ENCODE peak calls at places on chromosomes 3 and 15, in eight cellular contexts. X, W, U, A, Z, V, K and B are unnamed samples.

GRCh38 chr3:58161435-58162398 is 49.1 kb downstream of the DNASE1L3 start:
- DNase-seq in K (peak), U (peak), X (no peak), Z (peak), V (no peak), W (peak), A (peak), B (peak)

GRCh38 chr15:63369296-63369695 is 12.3 kb downstream of the CA12 start:
- DNase-seq in A (no peak), W (no peak), U (no peak), X (no peak), Z (no peak), K (no peak), V (no peak), B (no peak)

GRCh38 chr3:153051427-153052095 is 110.5 kb upstream of the RAP2B start:
- DNase-seq in K (peak), U (peak), V (no peak), A (no peak), W (peak), Z (peak), X (no peak), B (no peak)

GRCh38 chr3:94036909-94037507 is 8.6 kb upstream of the STX19 start:
- DNase-seq in Z (peak), W (no peak), X (no peak), V (no peak), U (peak), A (peak), K (peak), B (no peak)

GRCh38 chr15:53461677-53462076 is 297.8 kb downstream of the WDR72 start:
- DNase-seq in A (no peak), Z (no peak), V (no peak), X (no peak), U (no peak), K (no peak), W (no peak), B (no peak)

GRCh38 chr3:44001072-44001471 is 240.6 kb upstream of the TOPAZ1 start:
- DNase-seq in K (no peak), W (no peak), V (no peak), A (no peak), Z (peak), U (peak), X (no peak), B (no peak)

GRCh38 chr3:43794776-43795175 is 104.0 kb downstream of the ABHD5 start:
- DNase-seq in K (no peak), W (no peak), Z (peak), U (peak), X (no peak), A (peak), V (no peak), B (no peak)

GRCh38 chr3:162602619-162603018 is 1106.0 kb downstream of the OTOL1 start:
- DNase-seq in A (no peak), U (peak), W (no peak), V (no peak), X (no peak), Z (no peak), K (no peak), B (no peak)

GRCh38 chr3:171320721-171321120 is 139.5 kb downstream of the TNIK start:
- DNase-seq in A (no peak), X (no peak), Z (peak), W (no peak), K (peak), U (peak), V (peak), B (no peak)

GRCh38 chr3:25468866-25469319 is 40.8 kb downstream of the RARB start:
- DNase-seq in Z (peak), X (no peak), U (peak), A (no peak), K (peak), W (peak), V (peak), B (no peak)

GRCh38 chr15:73802336-73803105 is 49.4 kb upstream of the INSYN1 start:
- DNase-seq in W (no peak), Z (peak), X (no peak), V (no peak), K (no peak), U (no peak), A (no peak), B (no peak)

GRCh38 chr3:76523337-76523736 is 516.6 kb upstream of the ROBO2 start:
- DNase-seq in U (no peak), Z (no peak), A (no peak), V (no peak), W (no peak), K (no peak), X (no peak), B (no peak)

GRCh38 chr3:12455740-12456139 is 28.5 kb upstream of the TSEN2 start:
- DNase-seq in Z (no peak), U (no peak), K (no peak), W (no peak), A (no peak), V (no peak), X (no peak), B (no peak)

GRCh38 chr3:62529230-62529629 is 155.9 kb upstream of the FEZF2 start:
- DNase-seq in W (no peak), Z (peak), K (peak), A (no peak), V (peak), U (peak), X (no peak), B (peak)

GRCh38 chr3:14583543-14584091 is 43.5 kb upstream of the GRIP2 start:
- DNase-seq in V (no peak), U (no peak), K (no peak), A (no peak), Z (peak), X (no peak), W (no peak), B (no peak)

GRCh38 chr3:18424862-18425640 is at the start of gene SATB1:
- DNase-seq in U (peak), K (peak), A (no peak), W (no peak), Z (peak), X (peak), V (peak), B (peak)

GRCh38 chr15:79195802-79196201 is 86.7 kb upstream of the ANKRD34C start:
- DNase-seq in A (no peak), V (no peak), W (no peak), K (no peak), U (no peak), Z (no peak), X (no peak), B (no peak)

GRCh38 chr3:15390460-15390859 is 36.9 kb downstream of the METTL6 start:
- DNase-seq in K (no peak), A (no peak), V (no peak), X (no peak), U (no peak), Z (no peak), W (no peak), B (no peak)

GRCh38 chr3:77906102-77906709 is 866.3 kb downstream of the ROBO2 start:
- DNase-seq in V (no peak), U (peak), Z (no peak), A (no peak), W (no peak), K (peak), X (no peak), B (no peak)

GRCh38 chr3:170258105-170258487 is 35.9 kb downstream of the PRKCI start:
- DNase-seq in Z (peak), V (no peak), K (no peak), W (no peak), A (no peak), U (no peak), X (no peak), B (no peak)

GRCh38 chr3:52238193-52238760 is 681 bp downstream of the TWF2 start:
- DNase-seq in K (no peak), X (no peak), U (no peak), A (no peak), V (no peak), W (no peak), Z (no peak), B (no peak)

GRCh38 chr3:52238761-52239701 is at the start of gene TWF2:
- DNase-seq in V (peak), A (peak), W (no peak), Z (peak), X (peak), U (peak), K (peak), B (peak)

GRCh38 chr3:52240886-52241244 is 1.9 kb upstream of the TWF2 start:
- DNase-seq in Z (no peak), K (no peak), V (no peak), W (no peak), A (no peak), U (no peak), X (no peak), B (no peak)

GRCh38 chr3:52242039-52242438 is 3.1 kb upstream of the TWF2 start:
- DNase-seq in Z (no peak), X (no peak), A (no peak), W (no peak), U (no peak), K (no peak), V (no peak), B (no peak)

DNA sequence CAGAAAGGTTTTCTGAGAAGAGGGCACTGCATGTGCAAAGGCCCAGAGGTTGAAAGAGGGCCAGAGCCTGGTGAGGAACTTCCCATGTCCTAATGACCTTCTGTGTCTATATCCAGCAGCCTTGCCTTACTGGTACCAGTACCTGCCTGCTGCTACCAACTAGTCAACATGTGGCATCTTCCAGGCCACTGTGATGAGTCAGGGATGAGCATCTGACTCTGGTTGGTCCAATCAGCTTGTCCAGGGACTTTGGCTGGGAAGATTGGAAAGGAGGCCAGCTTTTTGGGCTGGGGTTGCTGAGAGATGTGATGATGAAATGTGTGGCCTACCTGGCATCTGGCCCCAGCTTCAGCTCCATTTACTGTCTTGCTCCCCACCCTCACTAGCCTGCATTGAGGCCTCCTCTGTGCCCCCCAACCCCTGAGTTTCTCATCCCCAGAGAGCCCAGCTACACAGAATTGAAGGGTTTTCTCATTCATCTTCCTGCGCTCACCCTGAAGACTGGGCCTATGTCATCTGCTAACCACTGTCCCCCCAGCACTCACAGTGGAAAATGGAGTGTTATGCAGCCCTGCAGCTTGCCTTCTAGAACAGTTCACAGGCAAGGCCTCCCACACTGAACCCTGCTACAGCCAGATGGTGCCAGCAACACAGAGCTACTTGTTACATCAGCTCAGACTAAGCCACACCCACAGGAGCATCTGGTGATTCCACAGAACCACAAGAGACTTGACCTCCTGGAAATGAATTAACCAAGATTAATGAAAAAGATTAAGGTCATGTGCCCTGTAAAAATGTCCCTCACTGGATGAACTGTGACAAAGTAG is 1.3 kb upstream of the TWF2 start:
- DNase-seq in X (peak), A (peak), Z (peak), K (peak), U (peak), V (no peak), W (peak), B (peak)
- H3K4me3 ChIP-seq in X (no peak), A (peak), Z (peak), K (peak), U (peak), V (peak), W (no peak), B (no peak)

DNA sequence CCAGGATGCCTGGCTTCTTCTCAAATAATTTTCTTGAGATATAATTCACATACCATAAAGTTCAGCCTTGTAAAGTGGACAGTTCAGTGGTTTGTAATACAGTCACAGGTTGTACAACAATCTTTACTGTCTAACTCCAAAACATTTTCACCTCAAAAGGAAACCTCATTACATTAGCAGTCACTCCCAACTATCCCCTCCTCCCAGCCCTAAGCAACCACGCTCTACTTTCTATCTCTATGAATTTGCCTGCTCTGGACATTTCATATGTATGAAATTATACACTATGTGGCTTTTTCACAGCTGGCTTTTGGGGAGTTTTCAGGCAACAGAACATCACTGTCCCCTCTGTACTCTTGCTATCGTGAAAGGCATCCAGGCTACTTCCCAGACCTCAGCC is 17.5 kb downstream of the TGM5 start:
- DNase-seq in K (no peak), U (peak), V (no peak), Z (no peak), A (no peak), X (no peak), W (no peak), B (no peak)
- H3K4me3 ChIP-seq in K (no peak), U (no peak), V (no peak), Z (no peak), A (no peak), X (no peak), W (no peak), B (no peak)

GRCh38 chr15:98861188-98861587 is 146.4 kb downstream of the PGPEP1L start:
- DNase-seq in X (no peak), W (no peak), V (no peak), Z (no peak), K (no peak), U (no peak), A (no peak), B (no peak)

GRCh38 chr15:98863983-98864382 is 143.6 kb downstream of the PGPEP1L start:
- DNase-seq in Z (no peak), V (no peak), A (no peak), K (no peak), U (no peak), X (no peak), W (no peak), B (no peak)

GRCh38 chr15:98866503-98866902 is 141.1 kb downstream of the PGPEP1L start:
- DNase-seq in Z (peak), X (no peak), U (peak), A (no peak), W (no peak), V (no peak), K (peak), B (no peak)

GRCh38 chr15:98868564-98868963 is 139.0 kb downstream of the PGPEP1L start:
- DNase-seq in W (no peak), U (no peak), V (no peak), Z (no peak), X (no peak), A (no peak), K (no peak), B (no peak)

GRCh38 chr15:98865397-98866339 is 141.9 kb downstream of the PGPEP1L start:
- DNase-seq in K (peak), V (no peak), X (peak), U (peak), Z (peak), A (no peak), W (no peak), B (peak)
- H3K4me3 ChIP-seq in K (peak), V (no peak), X (peak), U (peak), Z (peak), A (peak), W (peak), B (peak)

GRCh38 chr3:2713923-2714322 is 396.3 kb downstream of the IL5RA start:
- DNase-seq in U (no peak), X (no peak), Z (no peak), V (no peak), W (no peak), A (no peak), K (no peak), B (no peak)

GRCh38 chr3:2711081-2711480 is 399.1 kb downstream of the IL5RA start:
- DNase-seq in V (peak), K (no peak), U (no peak), A (no peak), W (no peak), Z (no peak), X (no peak), B (no peak)

GRCh38 chr3:2714856-2715255 is 395.3 kb downstream of the IL5RA start:
- DNase-seq in A (no peak), U (no peak), W (no peak), X (no peak), K (no peak), V (no peak), Z (no peak), B (no peak)
- H3K4me3 ChIP-seq in A (no peak), U (no peak), W (no peak), X (no peak), K (no peak), V (no peak), Z (no peak), B (no peak)

GRCh38 chr3:100400424-100400781 is 486 bp downstream of the TOMM70 start:
- DNase-seq in Z (no peak), X (no peak), K (no peak), V (peak), W (no peak), U (peak), A (no peak), B (peak)

GRCh38 chr3:100400782-100401673 is at the start of the genes LNP1 and TOMM70:
- DNase-seq in W (peak), V (peak), X (peak), K (peak), U (peak), A (peak), Z (peak), B (peak)

GRCh38 chr3:100396967-100397366 is 3.9 kb downstream of the TOMM70 start:
- DNase-seq in X (no peak), V (no peak), W (no peak), Z (no peak), U (no peak), A (no peak), K (no peak), B (no peak)

GRCh38 chr3:100401674-100402036 is 316 bp downstream of the LNP1 start:
- DNase-seq in W (no peak), K (peak), X (peak), Z (peak), U (peak), V (peak), A (no peak), B (peak)

DNA sequence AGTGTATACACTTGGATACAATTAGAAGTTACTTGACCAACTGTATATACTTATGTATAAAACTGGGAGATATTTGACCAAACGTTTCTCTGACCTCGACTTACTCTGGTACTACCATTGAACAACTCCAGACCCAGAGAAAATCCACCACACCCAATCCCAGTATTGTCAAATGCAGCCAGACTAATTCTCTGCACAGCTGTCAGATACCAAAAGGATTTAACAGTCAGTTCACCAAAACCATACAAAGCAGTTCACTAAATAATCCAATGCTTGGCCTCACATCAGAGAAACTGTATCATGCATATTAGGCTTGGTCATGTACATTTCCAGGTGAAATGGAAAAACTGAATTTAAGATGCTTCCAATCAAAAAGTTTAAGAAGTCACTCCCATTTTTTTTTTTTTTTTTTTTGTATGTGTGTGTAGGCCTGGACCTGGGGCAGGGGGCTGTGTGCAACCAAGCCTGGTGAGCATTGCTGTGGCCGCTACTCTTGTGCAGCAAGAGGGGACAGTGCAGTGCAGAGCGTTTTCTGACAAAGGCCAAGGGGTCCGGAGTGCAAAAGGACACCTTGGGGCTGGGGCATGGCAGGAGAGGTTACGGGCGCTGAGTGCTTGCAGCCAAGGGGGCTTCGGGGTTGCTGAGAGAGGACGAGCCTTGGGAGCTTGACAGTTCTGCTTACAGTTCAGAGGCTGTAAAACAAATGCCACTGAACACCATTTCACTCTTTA is 1.4 kb downstream of the TOMM70 start:
- DNase-seq in A (no peak), Z (no peak), K (no peak), U (no peak), V (no peak), X (peak), W (no peak), B (no peak)
- H3K4me3 ChIP-seq in A (peak), Z (peak), K (peak), U (peak), V (peak), X (no peak), W (peak), B (peak)

GRCh38 chr3:48425281-48425812 is 4.5 kb downstream of the PLXNB1 start:
- DNase-seq in K (no peak), W (no peak), A (no peak), V (peak), Z (no peak), X (peak), U (no peak), B (no peak)

GRCh38 chr3:48427630-48427962 is 2.3 kb downstream of the PLXNB1 start:
- DNase-seq in K (no peak), Z (no peak), X (peak), A (no peak), U (no peak), W (no peak), V (no peak), B (no peak)

GRCh38 chr3:48426401-48426909 is 3.4 kb downstream of the PLXNB1 start:
- DNase-seq in W (no peak), A (no peak), V (no peak), X (peak), K (no peak), Z (no peak), U (no peak), B (no peak)

GRCh38 chr3:48428088-48428862 is 1.6 kb downstream of the PLXNB1 start:
- DNase-seq in W (no peak), U (no peak), K (no peak), A (no peak), X (peak), V (no peak), Z (no peak), B (no peak)

GRCh38 chr3:48426944-48427629 is 2.8 kb downstream of the PLXNB1 start:
- DNase-seq in X (peak), V (no peak), A (no peak), Z (peak), W (no peak), U (peak), K (no peak), B (no peak)
- H3K4me3 ChIP-seq in X (no peak), V (no peak), A (peak), Z (peak), W (no peak), U (no peak), K (peak), B (no peak)

GRCh38 chr3:45560270-45561020 is 34.1 kb upstream of the LIMD1 start:
- DNase-seq in A (no peak), Z (peak), U (peak), V (no peak), K (no peak), W (no peak), X (no peak), B (no peak)
- H3K4me3 ChIP-seq in A (no peak), Z (no peak), U (no peak), V (no peak), K (no peak), W (no peak), X (no peak), B (no peak)

DNA sequence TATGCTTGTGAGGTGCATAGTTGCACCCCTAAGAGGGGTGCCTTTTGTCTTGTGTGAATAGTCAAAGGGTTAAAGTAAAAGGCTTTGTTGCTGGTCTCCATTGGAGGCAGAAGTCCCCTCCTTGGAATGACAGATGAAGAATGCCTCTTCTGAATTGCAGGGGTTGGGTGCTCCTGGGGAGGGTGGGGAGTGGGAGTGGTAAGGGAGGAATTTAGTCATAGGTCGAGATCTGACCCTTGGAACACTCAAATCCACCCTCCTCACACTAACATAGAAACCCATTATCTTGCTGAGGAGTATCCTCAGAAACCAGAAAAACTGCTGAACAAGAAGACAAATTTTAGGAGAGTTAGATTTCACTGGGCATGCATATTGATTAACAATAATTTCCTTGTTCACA is 4.7 kb downstream of the CTXND1 start:
- DNase-seq in W (no peak), A (no peak), K (no peak), X (no peak), V (no peak), Z (no peak), U (no peak), B (no peak)
- H3K4me3 ChIP-seq in W (no peak), A (no peak), K (no peak), X (no peak), V (no peak), Z (no peak), U (no peak), B (no peak)